ENCODE peak calls at places on chromosomes 5 and 9, in ten cellular contexts. G is fibroblast of lung; S is uterus; P is left ventricle myocardium inferior; C is CD8-positive, alpha-beta T cell; J is K562; R is GM23248; X is lower lobe of right lung; V is psoas muscle; U is tibial nerve. N is an unnamed sample. For H3K9me3, the result is how much of the 10 kb centered on the place peaks cover.

GRCh38 chr5:155839251-155840037 is 487.5 kb upstream of the SGCD start:
- DNase-seq in G (peak), S (no peak), P (no peak), C (no peak), J (no peak), R (no peak), X (no peak), V (no peak), U (no peak), N (no peak)

GRCh38 chr5:133606835-133607234 is 5.5 kb downstream of the FSTL4 start:
- DNase-seq in G (no peak), S (no peak), P (no peak), C (no peak), J (no peak), R (no peak), X (no peak), V (no peak), U (no peak), N (no peak)

GRCh38 chr9:7965091-7965490 is 165.5 kb upstream of the DMAC1 start:
- DNase-seq in G (no peak), S (no peak), P (no peak), C (no peak), J (no peak), R (no peak), X (no peak), V (no peak), U (no peak), N (no peak)

GRCh38 chr5:86837610-86838009 is 219.9 kb downstream of the COX7C start:
- DNase-seq in G (peak), S (no peak), P (no peak), C (no peak), J (no peak), R (peak), X (no peak), V (no peak), U (no peak), N (no peak)

GRCh38 chr5:94968507-94969095 is 316.3 kb downstream of the MCTP1 start:
- DNase-seq in G (peak), S (no peak), P (no peak), C (no peak), J (peak), R (peak), X (no peak), V (no peak), U (peak), N (no peak)

GRCh38 chr5:134579284-134579771 is 53.3 kb downstream of the SAR1B start:
- DNase-seq in G (no peak), S (no peak), P (no peak), C (no peak), J (no peak), R (no peak), X (no peak), V (peak), U (no peak), N (no peak)

GRCh38 chr5:1222147-1222546 is 3.0 kb upstream of the SLC6A18 start:
- DNase-seq in G (no peak), S (no peak), P (no peak), C (no peak), J (no peak), R (no peak), X (no peak), V (no peak), U (no peak), N (no peak)

GRCh38 chr5:34923694-34924461 is 5.5 kb upstream of the DNAJC21 start:
- DNase-seq in G (peak), S (no peak), P (no peak), C (no peak), J (peak), R (peak), X (no peak), V (no peak), U (no peak), N (no peak)

GRCh38 chr5:39428639-39429038 is 3.9 kb upstream of the DAB2 start:
- DNase-seq in G (peak), S (no peak), P (no peak), C (no peak), J (no peak), R (no peak), X (no peak), V (no peak), U (no peak), N (no peak)

GRCh38 chr5:134236208-134236761 is 10.4 kb upstream of the PPP2CA start:
- DNase-seq in G (peak), S (peak), P (no peak), C (no peak), J (no peak), R (peak), X (no peak), V (no peak), U (no peak), N (no peak)

GRCh38 chr5:138138949-138139775 is at the start of gene NME5:
- DNase-seq in G (peak), S (peak), P (peak), C (no peak), J (no peak), R (no peak), X (peak), V (peak), U (peak), N (no peak)

GRCh38 chr9:15182003-15182695 is 124.9 kb downstream of the TTC39B start:
- DNase-seq in G (no peak), S (no peak), P (no peak), C (no peak), J (no peak), R (no peak), X (no peak), V (no peak), U (no peak), N (no peak)

GRCh38 chr5:32297181-32298055 is 15.3 kb downstream of the MTMR12 start:
- DNase-seq in G (no peak), S (no peak), P (no peak), C (no peak), J (no peak), R (no peak), X (no peak), V (no peak), U (no peak), N (no peak)

GRCh38 chr5:136242611-136243010 is 49.6 kb upstream of the SMIM32 start:
- DNase-seq in G (no peak), S (no peak), P (no peak), C (no peak), J (no peak), R (no peak), X (no peak), V (no peak), U (no peak), N (no peak)

GRCh38 chr5:80090884-80091166 is 55.7 kb downstream of the THBS4 start:
- DNase-seq in G (no peak), S (no peak), P (no peak), C (no peak), J (no peak), R (no peak), X (no peak), V (no peak), U (no peak), N (no peak)

GRCh38 chr9:96408409-96409280 is 9.5 kb downstream of the ZNF367 start:
- DNase-seq in G (no peak), S (no peak), P (no peak), C (no peak), J (no peak), R (no peak), X (no peak), V (no peak), U (no peak), N (no peak)

GRCh38 chr9:81225586-81225985 is 463.8 kb downstream of the TLE1 start:
- DNase-seq in G (no peak), S (no peak), P (no peak), C (no peak), J (no peak), R (no peak), X (no peak), V (no peak), U (no peak), N (no peak)

GRCh38 chr5:136080113-136080482 is 51.3 kb downstream of the TGFBI start:
- DNase-seq in G (no peak), S (no peak), P (no peak), C (no peak), J (no peak), R (no peak), X (no peak), V (no peak), U (no peak), N (no peak)

GRCh38 chr9:34126207-34127034 is at the start of gene DCAF12:
- DNase-seq in G (peak), S (peak), P (peak), C (peak), J (peak), R (peak), X (peak), V (peak), U (peak), N (peak)

GRCh38 chr9:13904746-13905145 is 409.2 kb downstream of the NFIB start:
- DNase-seq in G (peak), S (no peak), P (no peak), C (no peak), J (no peak), R (no peak), X (no peak), V (no peak), U (no peak), N (no peak)

GRCh38 chr5:156623381-156624040 is 226.6 kb upstream of the PPP1R2B start:
- DNase-seq in G (peak), S (no peak), P (no peak), C (no peak), J (no peak), R (no peak), X (no peak), V (no peak), U (no peak), N (no peak)

GRCh38 chr5:553874-554273 is 29.6 kb upstream of the SLC9A3 start:
- DNase-seq in G (no peak), S (no peak), P (no peak), C (no peak), J (no peak), R (peak), X (no peak), V (no peak), U (no peak), N (no peak)

GRCh38 chr9:8156336-8156735 is 356.8 kb upstream of the DMAC1 start:
- DNase-seq in G (no peak), S (no peak), P (no peak), C (no peak), J (no peak), R (no peak), X (no peak), V (no peak), U (no peak), N (no peak)

GRCh38 chr5:68140763-68141162 is 74.8 kb upstream of the PIK3R1 start:
- DNase-seq in G (no peak), S (no peak), P (no peak), C (no peak), J (no peak), R (no peak), X (no peak), V (no peak), U (no peak), N (no peak)

GRCh38 chr5:68139601-68140441 is 75.7 kb upstream of the PIK3R1 start:
- DNase-seq in G (peak), S (no peak), P (no peak), C (no peak), J (no peak), R (no peak), X (no peak), V (no peak), U (no peak), N (no peak)

GRCh38 chr5:68137451-68138190 is 77.9 kb upstream of the PIK3R1 start:
- DNase-seq in G (peak), S (no peak), P (no peak), C (no peak), J (no peak), R (peak), X (no peak), V (no peak), U (no peak), N (no peak)

GRCh38 chr5:68141494-68141893 is 74.1 kb upstream of the PIK3R1 start:
- DNase-seq in G (peak), S (no peak), P (no peak), C (no peak), J (no peak), R (peak), X (no peak), V (no peak), U (no peak), N (no peak)
- H3K4me3 ChIP-seq in G (no peak), S (no peak), P (no peak), C (no peak), J (no peak), R (no peak), X (no peak), V (no peak), U (no peak), N (no peak)

GRCh38 chr5:147208134-147208533 is 26.7 kb upstream of the STK32A start:
- DNase-seq in G (peak), S (no peak), P (no peak), C (no peak), J (no peak), R (peak), X (no peak), V (no peak), U (no peak), N (no peak)

GRCh38 chr5:147204576-147204975 is 30.2 kb upstream of the STK32A start:
- DNase-seq in G (no peak), S (no peak), P (no peak), C (no peak), J (no peak), R (no peak), X (no peak), V (no peak), U (no peak), N (no peak)

GRCh38 chr5:147200001-147200400 is 34.8 kb upstream of the STK32A start:
- DNase-seq in G (no peak), S (no peak), P (no peak), C (no peak), J (no peak), R (no peak), X (no peak), V (no peak), U (no peak), N (no peak)

GRCh38 chr5:147203208-147203607 is 31.6 kb upstream of the STK32A start:
- DNase-seq in G (no peak), S (no peak), P (no peak), C (no peak), J (no peak), R (no peak), X (no peak), V (no peak), U (no peak), N (no peak)
- H3K9me3 ChIP-seq in G (under half), S (under half), P (under half), C (under half), J (under half), R (under half), X (under half), V (under half), U (under half), N (under half)

GRCh38 chr5:11897831-11898230 is 6.4 kb downstream of the CTNND2 start:
- DNase-seq in G (no peak), S (no peak), P (no peak), C (no peak), J (no peak), R (no peak), X (no peak), V (no peak), U (no peak), N (no peak)
- H3K27ac ChIP-seq in G (no peak), S (no peak), P (no peak), C (no peak), J (no peak), R (no peak), X (no peak), V (no peak), U (no peak), N (no peak)

GRCh38 chr5:173963107-173963506 is 25.9 kb upstream of the C5orf47 start:
- DNase-seq in G (peak), S (no peak), P (no peak), C (no peak), J (no peak), R (peak), X (no peak), V (no peak), U (no peak), N (no peak)
- H3K4me3 ChIP-seq in G (no peak), S (no peak), P (no peak), C (no peak), J (no peak), R (peak), X (peak), V (peak), U (no peak), N (no peak)

GRCh38 chr9:127846451-127847154 is 7.9 kb downstream of the ENG start:
- DNase-seq in G (peak), S (peak), P (peak), C (no peak), J (peak), R (no peak), X (no peak), V (no peak), U (no peak), N (no peak)

GRCh38 chr9:127848756-127849504 is 5.5 kb downstream of the ENG start:
- DNase-seq in G (no peak), S (no peak), P (no peak), C (no peak), J (no peak), R (no peak), X (no peak), V (no peak), U (no peak), N (no peak)

GRCh38 chr9:127847155-127847463 is 7.3 kb downstream of the ENG start:
- DNase-seq in G (no peak), S (no peak), P (peak), C (no peak), J (no peak), R (peak), X (no peak), V (no peak), U (no peak), N (no peak)

GRCh38 chr9:127850286-127850830 is 4.1 kb downstream of the ENG start:
- DNase-seq in G (no peak), S (no peak), P (no peak), C (no peak), J (no peak), R (no peak), X (no peak), V (no peak), U (no peak), N (no peak)

DNA sequence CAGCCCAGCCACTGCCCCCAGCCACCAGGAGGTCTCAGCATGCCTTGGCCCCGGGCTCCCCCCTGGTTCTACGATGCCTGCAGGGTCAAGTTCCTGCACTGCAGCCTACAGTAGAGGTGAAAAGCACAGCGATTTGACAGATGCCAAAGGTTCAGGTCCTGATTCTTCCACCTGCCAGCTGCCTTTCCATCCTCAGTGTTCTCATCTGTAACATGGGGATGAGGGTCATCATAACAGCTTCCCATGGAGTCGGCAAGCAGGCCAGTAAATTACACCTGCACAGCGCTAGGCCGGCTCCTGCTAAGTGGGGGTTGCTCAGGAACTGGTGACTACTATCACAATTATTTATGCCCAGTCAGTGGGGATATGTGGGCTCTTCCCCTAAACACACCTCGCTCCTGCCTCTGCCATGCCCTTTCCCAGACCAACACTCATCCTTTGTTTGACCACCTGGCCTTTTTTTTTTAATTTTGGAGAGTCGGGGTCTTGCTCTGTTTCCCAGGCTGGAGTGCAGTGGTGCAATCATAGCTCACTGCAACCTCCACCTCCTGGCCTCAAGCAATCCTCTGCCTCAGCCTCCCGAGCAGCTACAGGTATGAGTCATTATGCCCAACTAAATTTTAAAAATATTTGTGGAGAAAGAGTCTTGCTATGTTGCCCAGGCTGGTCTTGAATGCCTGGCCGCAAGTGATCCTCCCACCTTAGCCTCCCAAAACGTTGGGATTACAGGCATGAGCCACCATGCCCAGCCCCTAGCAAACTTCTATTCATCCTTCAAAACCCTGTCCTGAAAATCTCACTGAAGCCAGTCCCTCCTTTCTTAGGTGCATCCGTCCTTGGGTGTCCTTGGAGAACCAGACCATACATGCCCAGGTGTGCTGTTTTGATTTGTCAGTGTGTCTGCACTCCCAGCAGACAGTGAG is 6.4 kb downstream of the ENG start:
- DNase-seq in G (no peak), S (no peak), P (no peak), C (no peak), J (no peak), R (no peak), X (no peak), V (no peak), U (no peak), N (no peak)
- H3K9me3 ChIP-seq in G (under half), S (under half), P (under half), C (under half), J (under half), R (under half), X (under half), V (under half), U (under half), N (under half)

DNA sequence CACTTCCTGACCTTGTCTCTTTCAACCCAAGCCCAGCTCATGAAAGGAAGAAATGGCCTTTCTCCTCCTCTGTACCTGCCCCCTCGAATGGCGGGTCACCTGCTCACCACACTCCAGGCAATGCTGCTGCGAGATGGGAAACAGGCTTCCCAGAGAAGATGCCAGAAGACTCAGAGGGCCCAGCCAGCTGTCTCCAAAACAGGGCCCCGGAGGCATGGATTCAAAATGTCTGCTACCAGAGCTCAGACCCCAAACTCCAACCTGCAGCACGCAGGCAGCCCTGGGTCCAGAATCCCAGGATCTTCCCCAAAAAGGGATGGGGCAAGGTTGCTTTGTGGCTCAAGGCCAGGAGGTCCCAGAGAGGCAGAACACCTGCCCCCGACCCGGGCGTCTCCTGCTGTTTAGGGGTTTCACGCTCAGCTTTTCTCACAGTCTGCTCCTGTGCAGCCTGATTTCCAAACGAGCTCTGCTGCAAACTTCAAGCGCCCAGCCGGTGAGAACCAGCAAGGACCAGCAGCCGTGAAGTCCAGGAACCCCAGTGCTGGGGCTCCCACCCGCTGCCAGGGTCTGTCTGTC is 42.5 kb downstream of the VAV2 start:
- DNase-seq in G (no peak), S (no peak), P (no peak), C (no peak), J (no peak), R (no peak), X (peak), V (peak), U (no peak), N (no peak)
- H3K27ac ChIP-seq in G (no peak), S (no peak), P (peak), C (no peak), J (no peak), R (no peak), X (no peak), V (no peak), U (no peak), N (no peak)